ENCODE peak calls at places on chromosome 2, in five cellular contexts. K is epithelial cell of esophagus; T is CD8-positive, alpha-beta T cell; J is spleen; E is right atrium auricular region. O is an unnamed sample.

GRCh38 chr2:150085478-150085877 is 402.0 kb downstream of the RND3 start:
- DNase-seq in J (no peak), E (no peak), K (no peak), T (no peak), O (no peak)

GRCh38 chr2:20444113-20444992 is 2.5 kb upstream of the RHOB start:
- DNase-seq in E (peak; percentile 63), T (no peak), J (no peak), K (peak; percentile 29), O (no peak)

GRCh38 chr2:64036343-64036742 is 17.1 kb upstream of the VPS54 start:
- DNase-seq in T (no peak), E (no peak), J (no peak), K (peak; percentile 74), O (no peak)

GRCh38 chr2:189171956-189172609 is 7.5 kb downstream of the COL5A2 start:
- DNase-seq in T (no peak), K (no peak), J (no peak), E (no peak), O (no peak)

GRCh38 chr2:51919395-51919794 is 887.5 kb upstream of the NRXN1 start:
- DNase-seq in J (no peak), T (no peak), K (peak; percentile 66), E (no peak), O (no peak)

GRCh38 chr2:169462896-169463695 is 16.2 kb upstream of the BBS5 start:
- DNase-seq in J (no peak), K (peak; percentile 54), E (no peak), T (no peak), O (no peak)

GRCh38 chr2:62999905-63000304 is 50.7 kb upstream of the OTX1 start:
- DNase-seq in T (no peak), J (no peak), K (peak; percentile 87), E (no peak), O (no peak)

GRCh38 chr2:111054791-111055627 is 65.7 kb upstream of the BCL2L11 start:
- DNase-seq in J (no peak), T (no peak), E (peak; percentile 38), K (no peak), O (no peak)

GRCh38 chr2:67389788-67390187 is 7.3 kb upstream of the ETAA1 start:
- DNase-seq in T (no peak), K (no peak), J (no peak), E (no peak), O (no peak)

GRCh38 chr2:101781326-101781725 is 83.8 kb downstream of the MAP4K4 start:
- DNase-seq in J (no peak), K (no peak), T (no peak), E (no peak), O (no peak)

GRCh38 chr2:212282596-212283330 is 255.8 kb downstream of the ERBB4 start:
- DNase-seq in T (no peak), E (no peak), K (peak; percentile 4), J (no peak), O (no peak)

GRCh38 chr2:25664531-25665307 is 8.7 kb downstream of the DTNB start:
- DNase-seq in J (no peak), E (peak; percentile 71), K (peak; percentile 80), T (peak; percentile 14), O (no peak)

GRCh38 chr2:197539734-197540133 is 23.9 kb downstream of the MOB4 start:
- DNase-seq in J (no peak), E (no peak), T (no peak), K (no peak), O (no peak)

GRCh38 chr2:168521342-168521741 is 65.3 kb downstream of the CERS6 start:
- DNase-seq in T (no peak), J (no peak), K (peak; percentile 49), E (no peak), O (no peak)

GRCh38 chr2:61396005-61396404 is 74.9 kb downstream of the USP34 start:
- DNase-seq in J (no peak), E (no peak), T (no peak), K (no peak), O (no peak)

GRCh38 chr2:120802161-120802560 is 66.5 kb downstream of the GLI2 start:
- DNase-seq in E (no peak), K (no peak), T (no peak), J (no peak), O (no peak)

GRCh38 chr2:161307676-161308075 is 549 bp upstream of the PSMD14 start:
- DNase-seq in J (no peak), E (no peak), T (no peak), K (no peak), O (no peak)

GRCh38 chr2:46555011-46555410 is 75.6 kb downstream of the TMEM247 start:
- DNase-seq in T (peak; percentile 46), J (no peak), K (no peak), E (no peak), O (no peak)

GRCh38 chr2:185012643-185013042 is 414.3 kb downstream of the ZNF804A start:
- DNase-seq in K (peak; percentile 6), J (no peak), T (no peak), E (no peak), O (no peak)

GRCh38 chr2:216822470-216822869 is 37.4 kb downstream of the TNP1 start:
- DNase-seq in K (no peak), J (no peak), E (no peak), T (no peak), O (no peak)

GRCh38 chr2:205462681-205463345 is 219.5 kb upstream of the NRP2 start:
- DNase-seq in J (no peak), K (peak; percentile 2), E (no peak), T (no peak), O (no peak)

GRCh38 chr2:25032094-25032493 is 9.8 kb upstream of the EFR3B start:
- DNase-seq in J (no peak), T (no peak), K (peak; percentile 29), E (no peak), O (no peak)

GRCh38 chr2:98471402-98472131 is 26.9 kb downstream of the INPP4A start:
- DNase-seq in J (no peak), E (no peak), K (no peak), T (no peak), O (no peak)

GRCh38 chr2:71790261-71791038 is 337.1 kb downstream of the DYSF start:
- DNase-seq in E (no peak), K (no peak), T (no peak), J (peak; percentile 64), O (no peak)

GRCh38 chr2:114550895-114551793 is 108.7 kb downstream of the DPP10 start:
- DNase-seq in J (no peak), K (peak; percentile 55), T (no peak), E (peak; percentile 62), O (no peak)

GRCh38 chr2:110101280-110101844 is 14.3 kb downstream of the MALL start:
- DNase-seq in E (peak; percentile 97), T (no peak), K (peak; percentile 100), J (peak; percentile 92), O (peak; percentile 97)

GRCh38 chr2:215428060-215428910 is 7.6 kb downstream of the FN1 start:
- DNase-seq in K (no peak), E (no peak), J (no peak), T (no peak), O (no peak)

GRCh38 chr2:177076636-177077179 is 135.9 kb upstream of the HNRNPA3 start:
- DNase-seq in K (no peak), E (no peak), J (no peak), T (no peak), O (no peak)
- TF ChIP-seq CTCF in K (no peak), E (no peak), J (no peak), T (no peak), O (no peak)

GRCh38 chr2:199703199-199703598 is 147.8 kb downstream of the FTCDNL1 start:
- DNase-seq in K (no peak), T (no peak), E (no peak), J (no peak), O (no peak)

GRCh38 chr2:199705538-199705937 is 145.5 kb downstream of the FTCDNL1 start:
- DNase-seq in T (no peak), K (no peak), J (no peak), E (no peak), O (no peak)

GRCh38 chr2:199707584-199708185 is 143.3 kb downstream of the FTCDNL1 start:
- DNase-seq in E (no peak), J (no peak), T (no peak), K (no peak), O (no peak)

GRCh38 chr2:199710551-199710950 is 140.4 kb downstream of the FTCDNL1 start:
- DNase-seq in T (no peak), J (no peak), K (no peak), E (no peak), O (no peak)

DNA sequence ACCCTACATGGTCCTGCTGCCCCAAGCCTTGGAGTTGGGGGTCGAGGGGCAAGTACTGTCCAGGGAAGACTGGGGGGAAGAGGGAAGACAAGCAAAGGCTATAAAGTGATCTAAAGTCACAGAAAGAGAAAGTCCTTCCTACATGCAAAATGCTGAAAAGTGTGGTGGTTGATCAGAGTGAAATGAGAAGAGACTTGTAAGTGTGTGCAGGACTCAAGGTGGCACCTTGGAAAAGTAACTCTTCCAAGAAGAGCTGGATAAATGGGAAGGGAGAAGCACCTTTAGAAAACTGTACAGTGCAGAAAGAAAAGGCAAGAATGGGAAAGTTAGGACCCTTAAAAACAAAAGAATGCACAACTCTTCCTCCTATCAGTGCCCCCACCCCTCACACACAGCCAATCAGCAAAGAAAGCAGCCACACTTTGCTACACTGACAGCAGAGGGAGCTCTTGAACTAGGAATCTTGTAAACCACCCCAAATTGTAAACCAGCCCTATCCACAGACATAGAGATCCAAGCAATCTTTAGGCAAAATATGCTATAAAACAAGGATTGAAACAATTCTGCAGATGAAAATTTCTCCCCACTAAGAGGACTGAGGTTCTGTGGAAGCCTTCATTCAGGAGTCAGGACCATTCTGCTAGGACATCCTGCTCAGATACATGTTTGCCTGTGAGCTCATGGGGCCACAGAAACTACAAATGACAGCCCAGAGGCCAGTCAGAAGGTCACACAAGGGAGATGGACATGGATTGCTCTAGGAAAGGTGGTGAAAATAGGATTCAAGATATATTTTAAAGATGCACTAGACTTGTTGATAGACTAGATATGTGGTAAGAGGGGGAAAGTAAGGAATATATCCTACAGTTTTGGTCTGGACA is 146.4 kb downstream of the FTCDNL1 start:
- DNase-seq in K (peak; percentile 65), T (no peak), J (no peak), E (no peak), O (no peak)
- TF ChIP-seq CTCF in K (peak; percentile 82), T (no peak), J (peak; percentile 17), E (no peak), O (peak; percentile 54)

GRCh38 chr2:227848146-227848545 is 23.3 kb upstream of the DAW1 start:
- DNase-seq in K (no peak), J (no peak), T (no peak), E (no peak), O (no peak)
- TF ChIP-seq CTCF in K (no peak), J (no peak), T (no peak), E (no peak), O (no peak)

GRCh38 chr2:73841912-73842738 is 13.4 kb downstream of the STAMBP start:
- DNase-seq in T (no peak), J (no peak), E (no peak), K (no peak), O (no peak)

GRCh38 chr2:73839653-73840411 is 11.1 kb downstream of the STAMBP start:
- DNase-seq in E (no peak), J (no peak), K (no peak), T (no peak), O (no peak)

GRCh38 chr2:73838889-73839539 is 10.3 kb downstream of the STAMBP start:
- DNase-seq in J (no peak), E (no peak), T (no peak), K (no peak), O (no peak)

GRCh38 chr2:73837847-73838585 is 9.3 kb downstream of the STAMBP start:
- DNase-seq in K (no peak), T (no peak), J (no peak), E (no peak), O (no peak)

DNA sequence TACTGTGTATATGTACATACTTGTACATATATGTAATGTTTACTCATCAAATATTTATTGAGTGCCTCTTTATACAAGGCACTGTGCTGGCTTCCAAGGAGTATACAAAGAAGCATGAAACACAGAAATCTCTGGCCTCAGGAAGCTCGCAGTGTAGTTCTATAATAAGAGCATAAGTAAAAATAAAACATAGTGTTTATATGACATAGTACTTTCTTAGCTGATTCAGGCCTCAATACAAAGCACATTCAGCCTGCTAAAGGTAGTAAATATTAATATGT is 13.9 kb downstream of the STAMBP start:
- DNase-seq in J (no peak), E (no peak), T (no peak), K (no peak), O (no peak)
- TF ChIP-seq CTCF in J (no peak), E (no peak), T (no peak), K (no peak), O (no peak)